ENCODE peak calls at places on chromosomes 5 and 9, in nine cellular contexts. Y is hepatic stellate cell, V is KBM-7, A is T-helper 17 cell, Z is nephron progenitor cell, K is endodermal cell, E is activated T-cell treated with anti-CD3 and anti-CD28 coated beads for 24 hours, J is AG20443, O is AG10803. U is an unnamed sample.
A peak's percentile ranks its signal among the peaks of the same experiment; 100 is the strongest.

GRCh38 chr5:178119915-178120660 is 6.8 kb downstream of the N4BP3 start:
- DNase-seq in V (no peak), O (no peak), E (no peak), K (no peak), Z (no peak), Y (no peak), A (no peak), J (no peak), U (no peak)

GRCh38 chr5:133402781-133403180 is 209.6 kb downstream of the FSTL4 start:
- DNase-seq in J (no peak), K (peak; percentile 29), A (no peak), V (no peak), Y (no peak), E (no peak), O (no peak), Z (no peak), U (no peak)

GRCh38 chr9:134208310-134208841 is 44.0 kb upstream of the RNU6ATAC start:
- DNase-seq in V (no peak), Y (no peak), E (no peak), J (no peak), O (no peak), A (no peak), Z (no peak), K (no peak), U (no peak)

GRCh38 chr9:110427497-110428104 is 89.9 kb upstream of the TXNDC8 start:
- DNase-seq in Z (peak; percentile 63), V (peak; percentile 7), E (no peak), J (no peak), K (peak; percentile 91), A (no peak), Y (no peak), O (peak; percentile 32), U (peak; percentile 77)

GRCh38 chr5:149828161-149829011 is 98.3 kb downstream of the PPARGC1B start:
- DNase-seq in A (peak; percentile 61), Y (peak; percentile 93), K (peak; percentile 96), E (peak; percentile 67), V (peak; percentile 94), Z (peak; percentile 93), O (peak; percentile 94), J (peak; percentile 91), U (peak; percentile 97)

GRCh38 chr9:97468658-97469448 is 32.6 kb upstream of the TMOD1 start:
- DNase-seq in Y (peak; percentile 65), J (peak; percentile 87), K (peak; percentile 91), E (peak; percentile 20), O (peak; percentile 69), Z (peak; percentile 71), V (peak; percentile 81), A (no peak), U (peak; percentile 84)

GRCh38 chr9:95874989-95875304 is 544 bp upstream of the ERCC6L2 start:
- DNase-seq in O (peak; percentile 49), Y (no peak), J (peak; percentile 64), A (peak; percentile 35), Z (peak; percentile 43), K (peak; percentile 63), E (peak; percentile 40), V (no peak), U (peak; percentile 18)

GRCh38 chr5:85823462-85824426 is 794.0 kb upstream of the COX7C start:
- DNase-seq in V (no peak), E (no peak), Y (no peak), K (peak; percentile 45), O (no peak), J (no peak), A (no peak), Z (no peak), U (no peak)

GRCh38 chr9:99180199-99180598 is 41.5 kb downstream of the ALG2 start:
- DNase-seq in O (no peak), E (no peak), J (no peak), V (no peak), A (no peak), K (no peak), Z (no peak), Y (no peak), U (no peak)

GRCh38 chr5:1666221-1666620 is 133.4 kb downstream of the MRPL36 start:
- DNase-seq in K (no peak), Z (no peak), J (no peak), V (no peak), E (no peak), A (no peak), Y (no peak), O (no peak), U (no peak)

GRCh38 chr5:102799017-102799416 is 43.9 kb downstream of the PAM start:
- DNase-seq in V (no peak), A (no peak), O (peak; percentile 64), Z (no peak), E (no peak), J (no peak), K (no peak), Y (no peak), U (no peak)

GRCh38 chr9:125971895-125972729 is 224.9 kb downstream of the PBX3 start:
- DNase-seq in E (no peak), K (peak; percentile 64), V (no peak), Y (no peak), O (no peak), A (no peak), Z (no peak), J (peak; percentile 7), U (no peak)

GRCh38 chr9:136438548-136438908 is 1.1 kb downstream of the INPP5E start:
- DNase-seq in K (peak; percentile 75), V (peak; percentile 32), O (peak; percentile 11), J (peak; percentile 38), Z (peak; percentile 42), Y (no peak), E (no peak), A (no peak), U (peak; percentile 66)

GRCh38 chr5:78811121-78811832 is 162.7 kb upstream of the LHFPL2 start:
- DNase-seq in E (no peak), K (no peak), Y (no peak), V (no peak), O (peak; percentile 64), A (no peak), Z (no peak), J (no peak), U (no peak)

GRCh38 chr5:1876708-1877433 is 5.9 kb downstream of the IRX4 start:
- DNase-seq in Y (no peak), Z (peak; percentile 50), E (no peak), A (no peak), J (no peak), O (no peak), V (no peak), K (no peak), U (peak; percentile 46)

GRCh38 chr5:10333154-10334006 is 20.1 kb upstream of the MARCHF6 start:
- DNase-seq in O (no peak), A (no peak), Z (peak; percentile 61), Y (peak; percentile 34), K (peak; percentile 82), V (no peak), J (peak; percentile 74), E (no peak), U (peak; percentile 75)

GRCh38 chr9:18317896-18318295 is 156.1 kb upstream of the ADAMTSL1 start:
- DNase-seq in J (no peak), K (no peak), V (no peak), E (no peak), Z (no peak), Y (no peak), O (no peak), A (no peak), U (no peak)

GRCh38 chr9:116154334-116154975 is 864 bp downstream of the PAPPA start:
- DNase-seq in V (no peak), J (peak; percentile 41), Z (peak; percentile 68), Y (peak; percentile 26), O (no peak), E (no peak), A (no peak), K (peak; percentile 78), U (peak; percentile 61)

GRCh38 chr5:554284-554988 is 30.2 kb upstream of the SLC9A3 start:
- DNase-seq in O (no peak), E (no peak), V (no peak), Z (no peak), A (no peak), K (peak; percentile 23), Y (no peak), J (no peak), U (no peak)

GRCh38 chr5:17426104-17426739 is 71.8 kb upstream of the TAF11L2 start:
- DNase-seq in E (no peak), V (no peak), K (no peak), Z (no peak), A (no peak), O (no peak), Y (no peak), J (no peak), U (no peak)

U was measured in GM23338.